ENCODE peak calls at places on chromosomes 11 and 22, in eight cellular contexts. Q is IMR-90; R is CD8-positive, alpha-beta memory T cell; C is T follicular helper cell; X is HS-5; K is activated CD8-positive, alpha-beta memory T cell treated with anti-CD3 and anti-CD28 coated beads for 1 hour; W is HTR-8/SVneo; V is C1 segment of cervical spinal cord. L is an unnamed sample.

GRCh38 chr11:129013737-129014475 is 71.2 kb upstream of the TP53AIP1 start:
- DNase-seq in Q (no peak), R (no peak), C (no peak), X (no peak), K (no peak), W (no peak), V (no peak), L (no peak)

GRCh38 chr22:19842386-19843106 is 12.1 kb downstream of the GNB1L start:
- DNase-seq in Q (no peak), R (no peak), C (no peak), X (no peak), K (no peak), W (no peak), V (no peak), L (no peak)

GRCh38 chr11:124113890-124114289 is 1.4 kb upstream of the VWA5A start:
- DNase-seq in Q (peak), R (no peak), C (no peak), X (no peak), K (no peak), W (no peak), V (no peak), L (no peak)

GRCh38 chr11:66367561-66368312 is 3.8 kb downstream of the SLC29A2 start:
- DNase-seq in Q (no peak), R (no peak), C (no peak), X (no peak), K (no peak), W (no peak), V (no peak), L (no peak)

GRCh38 chr22:47091921-47092700 is 329.7 kb downstream of the TBC1D22A start:
- DNase-seq in Q (no peak), R (no peak), C (no peak), X (no peak), K (no peak), W (no peak), V (no peak), L (no peak)

GRCh38 chr11:2555376-2555775 is 110.6 kb downstream of the KCNQ1 start:
- DNase-seq in Q (no peak), R (no peak), C (no peak), X (no peak), K (no peak), W (no peak), V (no peak), L (no peak)

GRCh38 chr11:86523738-86524602 is 148.4 kb downstream of the ME3 start:
- DNase-seq in Q (peak), R (no peak), C (no peak), X (peak), K (no peak), W (peak), V (no peak), L (no peak)

GRCh38 chr22:43826142-43827093 is 14.3 kb upstream of the EFCAB6 start:
- DNase-seq in Q (peak), R (no peak), C (no peak), X (peak), K (no peak), W (peak), V (peak), L (peak)

GRCh38 chr11:44812971-44813370 is 86.2 kb downstream of the TSPAN18 start:
- DNase-seq in Q (no peak), R (peak), C (no peak), X (no peak), K (no peak), W (no peak), V (no peak), L (no peak)

GRCh38 chr11:68153742-68154141 is 32.6 kb upstream of the CHKA start:
- DNase-seq in Q (no peak), R (no peak), C (no peak), X (no peak), K (no peak), W (no peak), V (no peak), L (no peak)

GRCh38 chr11:57778318-57779037 is 16.9 kb downstream of the CTNND1 start:
- DNase-seq in Q (peak), R (no peak), C (no peak), X (peak), K (no peak), W (peak), V (peak), L (peak)

GRCh38 chr11:29679996-29680395 is 336.8 kb downstream of the KCNA4 start:
- DNase-seq in Q (no peak), R (no peak), C (no peak), X (no peak), K (no peak), W (no peak), V (no peak), L (no peak)

GRCh38 chr11:111189466-111189865 is 56.1 kb upstream of the POU2AF2 start:
- DNase-seq in Q (peak), R (no peak), C (no peak), X (no peak), K (no peak), W (no peak), V (no peak), L (no peak)

GRCh38 chr11:117823941-117824420 is 563 bp downstream of the FXYD2 start:
- DNase-seq in Q (no peak), R (peak), C (no peak), X (no peak), K (no peak), W (no peak), V (no peak), L (no peak)

GRCh38 chr11:23143031-23143430 is 282.8 kb upstream of the CCDC179 start:
- DNase-seq in Q (peak), R (no peak), C (no peak), X (no peak), K (no peak), W (no peak), V (no peak), L (no peak)

GRCh38 chr22:31637375-31637937 is 24.6 kb downstream of the PISD start:
- DNase-seq in Q (no peak), R (no peak), C (no peak), X (no peak), K (no peak), W (no peak), V (no peak), L (no peak)

GRCh38 chr11:116400081-116400480 is 372.7 kb downstream of the BUD13 start:
- DNase-seq in Q (no peak), R (no peak), C (no peak), X (no peak), K (no peak), W (no peak), V (no peak), L (no peak)

GRCh38 chr22:33248927-33249326 is 190.7 kb upstream of the SYN3 start:
- DNase-seq in Q (no peak), R (no peak), C (no peak), X (no peak), K (no peak), W (no peak), V (no peak), L (no peak)

GRCh38 chr22:46072981-46073682 is 77.2 kb upstream of the PPARA start:
- DNase-seq in Q (no peak), R (peak), C (no peak), X (no peak), K (no peak), W (no peak), V (no peak), L (no peak)

GRCh38 chr11:13818325-13818724 is 144.2 kb upstream of the SPON1 start:
- DNase-seq in Q (no peak), R (no peak), C (no peak), X (no peak), K (no peak), W (no peak), V (no peak), L (no peak)

GRCh38 chr11:28910926-28911325 is 802.7 kb downstream of the METTL15 start:
- DNase-seq in Q (peak), R (no peak), C (no peak), X (no peak), K (no peak), W (no peak), V (no peak), L (no peak)

L was measured in GM04504.